ENCODE peak calls at places on chromosomes 4 and X, in ten cellular contexts. U is K562; X is dorsolateral prefrontal cortex; W is fibroblast of pulmonary artery; A is pancreas; J is CD8-positive, alpha-beta T cell; K is AML-193; F is T1000; O is mesendoderm; T is activated CD8-positive, alpha-beta T cell treated with anti-CD3 and anti-CD28 coated beads, Interleukin-2, amount 10 ng/mL, durations not matched to agents 7 days and 5 days. P is an unnamed sample.
A peak's percentile ranks its signal among the peaks of the same experiment; 100 is the strongest.

GRCh38 chrX:48938721-48939416 is 18.5 kb downstream of the OTUD5 start:
- DNase-seq in U (no peak), X (no peak), W (no peak), A (no peak), J (peak; percentile 84), K (no peak), F (no peak), O (no peak), T (peak; percentile 71), P (peak; percentile 24)

GRCh38 chr4:43238556-43238955 is 346.0 kb downstream of the GRXCR1 start:
- DNase-seq in U (no peak), X (no peak), W (no peak), A (no peak), J (no peak), K (no peak), F (no peak), O (no peak), T (no peak), P (no peak)

GRCh38 chr4:84379881-84380618 is 119.0 kb downstream of the NKX6-1 start:
- DNase-seq in U (no peak), X (no peak), W (peak; percentile 3), A (no peak), J (no peak), K (no peak), F (peak; percentile 69), O (no peak), T (no peak), P (no peak)

GRCh38 chr4:8652181-8653078 is 59.9 kb downstream of the CPZ start:
- DNase-seq in U (no peak), X (peak; percentile 27), W (no peak), A (no peak), J (no peak), K (no peak), F (no peak), O (no peak), T (no peak), P (no peak)

GRCh38 chrX:130848763-130849162 is 54.2 kb downstream of the ENOX2 start:
- DNase-seq in U (no peak), X (no peak), W (no peak), A (no peak), J (no peak), K (no peak), F (no peak), O (no peak), T (no peak), P (no peak)

GRCh38 chrX:92213781-92214180 is 434.6 kb downstream of the PCDH11X start:
- DNase-seq in U (no peak), X (no peak), W (peak; percentile 0), A (no peak), J (no peak), K (no peak), F (no peak), O (no peak), T (no peak), P (no peak)

GRCh38 chr4:176393306-176394013 is 73.7 kb downstream of the SPCS3 start:
- DNase-seq in U (no peak), X (no peak), W (no peak), A (no peak), J (no peak), K (no peak), F (no peak), O (no peak), T (no peak), P (no peak)

GRCh38 chr4:11505225-11505971 is 76.7 kb upstream of the HS3ST1 start:
- DNase-seq in U (no peak), X (no peak), W (peak; percentile 63), A (peak; percentile 39), J (no peak), K (no peak), F (peak; percentile 22), O (no peak), T (no peak), P (no peak)

GRCh38 chr4:120156115-120156718 is 89.6 kb upstream of the MAD2L1 start:
- DNase-seq in U (peak; percentile 17), X (no peak), W (peak; percentile 90), A (peak; percentile 29), J (peak; percentile 17), K (peak; percentile 57), F (peak; percentile 23), O (peak; percentile 79), T (peak; percentile 61), P (no peak)

GRCh38 chr4:63080929-63081328 is 1328.3 kb downstream of the TECRL start:
- DNase-seq in U (no peak), X (no peak), W (no peak), A (no peak), J (no peak), K (no peak), F (no peak), O (no peak), T (no peak), P (no peak)

GRCh38 chr4:1289232-1290164 is at the start of gene MAEA:
- DNase-seq in U (peak; percentile 98), X (peak; percentile 98), W (peak; percentile 96), A (peak; percentile 98), J (peak; percentile 96), K (peak; percentile 93), F (peak; percentile 96), O (peak; percentile 98), T (peak; percentile 98), P (peak; percentile 97)

GRCh38 chr4:98260047-98260578 is 1.1 kb upstream of the RAP1GDS1 start:
- DNase-seq in U (peak; percentile 23), X (peak; percentile 42), W (no peak), A (peak; percentile 63), J (peak; percentile 33), K (no peak), F (no peak), O (peak; percentile 77), T (peak; percentile 41), P (peak; percentile 38)

GRCh38 chr4:98528882-98529281 is 129.5 kb downstream of the TSPAN5 start:
- DNase-seq in U (no peak), X (no peak), W (no peak), A (no peak), J (no peak), K (no peak), F (no peak), O (no peak), T (no peak), P (no peak)

GRCh38 chrX:68681443-68681941 is 34.0 kb downstream of the STARD8 start:
- DNase-seq in U (no peak), X (no peak), W (peak; percentile 64), A (no peak), J (no peak), K (no peak), F (peak; percentile 18), O (no peak), T (no peak), P (no peak)

GRCh38 chr4:26424143-26424542 is 66.1 kb downstream of the CCKAR start:
- DNase-seq in U (no peak), X (no peak), W (no peak), A (no peak), J (no peak), K (no peak), F (no peak), O (no peak), T (no peak), P (no peak)

GRCh38 chr4:1192493-1193205 is 20.3 kb upstream of the SPON2 start:
- DNase-seq in U (no peak), X (peak; percentile 32), W (no peak), A (peak; percentile 23), J (peak; percentile 9), K (no peak), F (peak; percentile 47), O (no peak), T (no peak), P (peak; percentile 5)

GRCh38 chr4:147822128-147822527 is 90.2 kb downstream of the ARHGAP10 start:
- DNase-seq in U (no peak), X (no peak), W (peak; percentile 97), A (peak; percentile 92), J (no peak), K (peak; percentile 56), F (no peak), O (no peak), T (no peak), P (no peak)

GRCh38 chr4:185638093-185638492 is 102.8 kb upstream of the PDLIM3 start:
- DNase-seq in U (no peak), X (no peak), W (no peak), A (no peak), J (no peak), K (no peak), F (no peak), O (no peak), T (no peak), P (no peak)

GRCh38 chr4:41141910-41142309 is 72.4 kb downstream of the APBB2 start:
- DNase-seq in U (no peak), X (no peak), W (peak; percentile 89), A (no peak), J (no peak), K (no peak), F (no peak), O (no peak), T (no peak), P (no peak)

GRCh38 chr4:95548738-95549245 is at the start of gene UNC5C:
- DNase-seq in U (no peak), X (no peak), W (peak; percentile 85), A (no peak), J (no peak), K (no peak), F (peak; percentile 36), O (peak; percentile 92), T (no peak), P (peak; percentile 79)

GRCh38 chrX:1502241-1502640 is 34.7 kb downstream of the P2RY8 start:
- DNase-seq in U (peak; percentile 10), X (no peak), W (no peak), A (no peak), J (no peak), K (no peak), F (no peak), O (no peak), T (peak; percentile 13), P (no peak)

GRCh38 chr4:149161247-149161646 is 654.4 kb downstream of the IQCM start:
- DNase-seq in U (no peak), X (no peak), W (peak; percentile 60), A (no peak), J (no peak), K (no peak), F (no peak), O (no peak), T (no peak), P (no peak)

GRCh38 chr4:153246446-153247115 is 42.3 kb downstream of the TRIM2 start:
- DNase-seq in U (no peak), X (no peak), W (no peak), A (no peak), J (no peak), K (no peak), F (no peak), O (no peak), T (no peak), P (no peak)

GRCh38 chr4:995311-996026 is 2.3 kb upstream of the SLC26A1 start:
- DNase-seq in U (no peak), X (no peak), W (no peak), A (no peak), J (no peak), K (no peak), F (no peak), O (no peak), T (no peak), P (no peak)

GRCh38 chr4:48108309-48109073 is 25.6 kb downstream of the TXK start:
- DNase-seq in U (no peak), X (no peak), W (no peak), A (no peak), J (no peak), K (no peak), F (no peak), O (no peak), T (no peak), P (no peak)

GRCh38 chrX:47751670-47752069 is 85.0 kb upstream of the ZNF81 start:
- DNase-seq in U (peak; percentile 38), X (no peak), W (peak; percentile 40), A (peak; percentile 57), J (no peak), K (peak; percentile 0), F (no peak), O (peak; percentile 41), T (peak; percentile 38), P (no peak)

GRCh38 chr4:124686279-124686678 is 26.3 kb downstream of the ANKRD50 start:
- DNase-seq in U (no peak), X (no peak), W (no peak), A (no peak), J (no peak), K (no peak), F (no peak), O (peak; percentile 97), T (no peak), P (no peak)

GRCh38 chr4:123349401-123350190 is 47.0 kb upstream of the SPRY1 start:
- DNase-seq in U (peak; percentile 90), X (no peak), W (peak; percentile 45), A (no peak), J (no peak), K (no peak), F (no peak), O (peak; percentile 93), T (no peak), P (no peak)